ENCODE peak calls at places on chromosomes 13 and 19, in five cellular contexts. P is heart left ventricle, R is breast epithelium, B is gastrocnemius medialis, Z is A549. N is an unnamed sample.

GRCh38 chr19:41924151-41925145 is 3.8 kb downstream of the ERFL start:
- DNase-seq in P (no peak), R (no peak), B (no peak), Z (no peak), N (no peak)

GRCh38 chr19:7657047-7657779 is 11.6 kb upstream of the RETN start:
- DNase-seq in P (no peak), R (no peak), B (no peak), Z (no peak), N (peak; percentile 52)

GRCh38 chr19:35126624-35126959 is 8.3 kb downstream of the LGI4 start:
- DNase-seq in P (no peak), R (no peak), B (no peak), Z (no peak), N (no peak)

GRCh38 chr13:35979378-35979911 is 151.7 kb downstream of the DCLK1 start:
- DNase-seq in P (peak; percentile 60), R (peak; percentile 64), B (peak; percentile 79), Z (no peak), N (peak; percentile 28)

GRCh38 chr13:87677334-87678234 is 6.4 kb downstream of the SLITRK5 start:
- DNase-seq in P (no peak), R (no peak), B (no peak), Z (no peak), N (peak; percentile 36)

GRCh38 chr13:110400786-110401533 is 93.9 kb downstream of the COL4A2 start:
- DNase-seq in P (no peak), R (peak; percentile 16), B (no peak), Z (no peak), N (no peak)

GRCh38 chr19:18346091-18346490 is 5.7 kb downstream of the PGPEP1 start:
- DNase-seq in P (no peak), R (peak; percentile 53), B (no peak), Z (peak; percentile 40), N (no peak)

GRCh38 chr19:31175564-31176348 is 173.5 kb downstream of the TSHZ3 start:
- DNase-seq in P (no peak), R (no peak), B (no peak), Z (no peak), N (no peak)

GRCh38 chr13:43167058-43167457 is 143.7 kb downstream of the DNAJC15 start:
- DNase-seq in P (no peak), R (no peak), B (no peak), Z (no peak), N (no peak)

GRCh38 chr19:53915000-53915399 is 5.9 kb downstream of the CACNG7 start:
- DNase-seq in P (no peak), R (no peak), B (no peak), Z (peak; percentile 52), N (no peak)

GRCh38 chr19:52648336-52648990 is 10.3 kb upstream of the ZNF83 start:
- DNase-seq in P (no peak), R (no peak), B (no peak), Z (no peak), N (no peak)

GRCh38 chr13:44373601-44374347 is at the start of gene SERP2:
- DNase-seq in P (peak; percentile 38), R (no peak), B (no peak), Z (no peak), N (no peak)

GRCh38 chr19:738509-739128 is 12.3 kb upstream of the MISP start:
- DNase-seq in P (no peak), R (no peak), B (no peak), Z (no peak), N (no peak)
- TF ChIP-seq POLR2A in P (no peak), R (no peak), B (no peak), Z (no peak), N (no peak)

DNA sequence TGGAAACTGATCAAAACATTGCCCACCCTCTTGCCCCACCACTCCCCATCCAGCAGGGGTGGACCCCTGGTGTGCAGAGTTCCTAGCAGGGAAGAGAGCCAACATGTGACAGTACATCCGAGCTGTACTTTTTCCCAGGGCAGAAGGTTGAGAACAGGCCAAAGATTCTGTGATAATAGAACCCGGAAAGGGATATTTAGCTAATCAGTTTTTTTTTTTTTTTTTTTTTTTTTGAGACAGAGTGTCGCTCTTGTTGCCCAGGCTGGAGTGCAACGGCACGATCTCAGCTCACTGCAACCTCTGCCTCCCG is 8.7 kb downstream of the RRAS start:
- DNase-seq in P (no peak), R (no peak), B (no peak), Z (no peak), N (no peak)
- H3K4me3 ChIP-seq in P (no peak overlapping the region), R (no peak overlapping the region), B (no peak overlapping the region), Z (no peak overlapping the region), N (no peak overlapping the region)

DNA sequence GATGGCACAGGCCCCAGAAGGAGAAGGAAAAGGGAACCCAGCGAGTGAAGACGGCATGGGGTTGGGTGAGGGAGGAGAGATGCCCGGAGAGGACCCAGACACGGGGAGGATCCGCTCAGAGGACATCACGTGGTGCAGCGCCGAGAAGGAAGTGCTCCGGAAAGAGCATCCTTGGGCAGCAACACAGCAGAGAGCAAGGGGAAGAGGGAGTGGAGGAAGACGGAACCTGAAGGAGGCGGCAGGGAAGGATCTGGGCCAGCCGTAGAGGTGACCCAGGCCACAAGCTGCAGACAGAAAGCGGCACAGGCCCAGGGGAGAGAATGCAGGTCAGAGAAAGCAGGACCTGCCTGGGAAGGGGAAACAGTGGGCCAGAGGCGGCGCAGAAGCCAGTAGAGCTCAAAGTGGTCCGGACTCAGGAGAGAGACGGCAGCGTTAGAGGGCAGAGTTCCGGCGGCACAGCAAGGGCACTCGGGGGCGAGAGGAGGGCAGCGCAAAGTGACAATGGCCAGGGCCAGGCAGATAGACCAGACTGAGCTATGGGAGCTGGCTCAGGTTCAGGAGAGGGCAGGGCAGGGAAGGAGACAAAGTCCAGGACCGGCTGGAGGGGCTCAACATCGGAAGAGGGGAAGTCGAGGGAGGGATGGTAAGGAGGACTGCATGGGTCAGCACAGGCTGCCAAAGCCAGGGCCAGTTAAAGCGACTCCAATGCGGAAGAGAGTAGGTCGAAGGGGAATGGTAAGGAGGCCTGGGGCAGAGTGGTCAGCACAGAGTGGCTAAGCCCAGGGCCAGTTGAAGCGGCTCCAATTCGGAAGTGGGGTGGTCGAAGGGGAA is 990 bp downstream of the PPP1R12C start:
- DNase-seq in P (peak; percentile 77), R (peak; percentile 44), B (peak; percentile 58), Z (peak; percentile 67), N (peak; percentile 67)
- H3K27ac ChIP-seq in P (peak overlapping the region; percentile 96), R (peak overlapping the region; percentile 90), B (peak overlapping the region; percentile 88), Z (peak overlapping the region; percentile 85), N (peak overlapping the region; percentile 78)

GRCh38 chr19:43105496-43105895 is 23.0 kb upstream of the PSG2 start:
- DNase-seq in P (no peak), R (no peak), B (no peak), Z (no peak), N (no peak)

DNA sequence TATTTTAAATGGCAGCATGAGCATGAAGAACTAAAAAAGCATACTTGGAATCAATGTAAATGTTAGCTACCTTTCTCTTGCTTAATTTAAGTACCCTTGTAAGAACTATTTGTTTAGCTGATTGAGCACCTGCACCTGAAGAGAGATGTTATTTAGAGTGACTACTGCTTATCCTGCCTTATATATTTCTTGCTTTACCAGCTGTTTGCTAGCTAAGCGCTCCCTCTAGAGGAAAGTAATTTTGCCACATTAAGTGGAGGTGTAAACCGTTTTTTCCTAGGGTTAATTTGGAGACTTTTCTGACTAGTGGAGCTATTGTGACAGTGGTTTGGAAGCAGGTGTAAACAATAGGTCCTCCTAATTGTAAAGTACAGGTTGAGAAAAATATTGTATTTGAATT is 19.4 kb upstream of the PSG2 start:
- DNase-seq in P (no peak), R (no peak), B (no peak), Z (no peak), N (no peak)
- TF ChIP-seq POLR2A in P (no peak), R (no peak), B (no peak), Z (no peak), N (no peak)

GRCh38 chr19:49151339-49152217 is 3.6 kb downstream of the HRC start:
- DNase-seq in P (peak; percentile 64), R (peak; percentile 93), B (peak; percentile 94), Z (peak; percentile 91), N (peak; percentile 94)
- H3K4me3 ChIP-seq in P (peak overlapping the region; percentile 92), R (peak overlapping the region; percentile 81), B (peak overlapping the region; percentile 87), Z (no peak overlapping the region), N (no peak overlapping the region)

GRCh38 chr19:48615145-48616040 is 517 bp upstream of the FAM83E start:
- DNase-seq in P (no peak), R (no peak), B (no peak), Z (no peak), N (no peak)
- H3K27ac ChIP-seq in P (no peak overlapping the region), R (peak overlapping the region; percentile 93), B (peak overlapping the region; percentile 0), Z (no peak overlapping the region), N (peak overlapping the region; percentile 26)